ENCODE peak calls at places on chromosome 19, in five cellular contexts. X, E, A, Z and O are unnamed samples.

GRCh38 chr19:10634881-10635463 is 9.6 kb downstream of the SLC44A2 start:
- DNase-seq in X (no peak), E (no peak), A (no peak), Z (no peak), O (no peak)

GRCh38 chr19:927707-928401 is 2.0 kb downstream of the ARID3A start:
- DNase-seq in Z (no peak), A (no peak), E (no peak), X (no peak), O (peak; percentile 77)

GRCh38 chr19:5189318-5189607 is 151.3 kb downstream of the PTPRS start:
- DNase-seq in A (no peak), E (no peak), Z (no peak), X (no peak), O (no peak)

GRCh38 chr19:57310792-57311191 is 9.5 kb upstream of the ZNF543 start:
- DNase-seq in Z (no peak), X (no peak), E (no peak), A (no peak), O (no peak)

GRCh38 chr19:681638-682037 is 5.4 kb downstream of the FSTL3 start:
- DNase-seq in E (no peak), Z (no peak), A (no peak), X (no peak), O (no peak)

GRCh38 chr19:17948474-17948966 is 15.7 kb downstream of the CCDC124 start:
- DNase-seq in Z (no peak), E (no peak), X (no peak), A (no peak), O (no peak)

GRCh38 chr19:15836345-15836594 is 20.8 kb upstream of the OR10H1 start:
- DNase-seq in X (no peak), Z (peak; percentile 14), E (no peak), A (peak; percentile 33), O (no peak)

GRCh38 chr19:46069841-46070341 is 29.1 kb upstream of the IGFL4 start:
- DNase-seq in E (peak; percentile 89), X (no peak), A (no peak), Z (peak; percentile 98), O (peak; percentile 69)